ENCODE peak calls at places on chromosome 22, in five cellular contexts. One of them, this sample, is unnamed.

GRCh38 chr22:46593211-46593676 is 26.9 kb upstream of the GRAMD4 start:
- ATAC-seq in activated CD8-positive, alpha-beta T cell treated with anti-CD3 and anti-CD28 coated beads for 36 hours: peak; percentile 60
- ATAC-seq in omental fat pad: no peak
- ATAC-seq in K562: no peak
- ATAC-seq in gastroesophageal sphincter: peak; percentile 59
- ATAC-seq in this sample: no peak

GRCh38 chr22:22516992-22517391 is 3.1 kb downstream of the ZNF280A start:
- ATAC-seq in K562: no peak
- ATAC-seq in omental fat pad: no peak
- ATAC-seq in gastroesophageal sphincter: no peak
- ATAC-seq in activated CD8-positive, alpha-beta T cell treated with anti-CD3 and anti-CD28 coated beads for 36 hours: no peak
- ATAC-seq in this sample: no peak

GRCh38 chr22:48975252-48975780 is 852.4 kb downstream of the BRD1 start:
- ATAC-seq in omental fat pad: no peak
- ATAC-seq in K562: no peak
- ATAC-seq in activated CD8-positive, alpha-beta T cell treated with anti-CD3 and anti-CD28 coated beads for 36 hours: no peak
- ATAC-seq in gastroesophageal sphincter: no peak
- ATAC-seq in this sample: no peak

GRCh38 chr22:36881504-36882245 is 20.9 kb downstream of the NCF4 start:
- ATAC-seq in omental fat pad: no peak
- ATAC-seq in activated CD8-positive, alpha-beta T cell treated with anti-CD3 and anti-CD28 coated beads for 36 hours: peak; percentile 37
- ATAC-seq in gastroesophageal sphincter: no peak
- ATAC-seq in K562: no peak
- ATAC-seq in this sample: no peak

GRCh38 chr22:22789922-22790845 is 97.4 kb upstream of the IGLL5 start:
- ATAC-seq in gastroesophageal sphincter: no peak
- ATAC-seq in K562: no peak
- ATAC-seq in activated CD8-positive, alpha-beta T cell treated with anti-CD3 and anti-CD28 coated beads for 36 hours: no peak
- ATAC-seq in omental fat pad: no peak
- ATAC-seq in this sample: no peak

GRCh38 chr22:36065462-36065774 is 36.8 kb upstream of the RBFOX2 start:
- ATAC-seq in activated CD8-positive, alpha-beta T cell treated with anti-CD3 and anti-CD28 coated beads for 36 hours: peak; percentile 9
- ATAC-seq in gastroesophageal sphincter: peak; percentile 44
- ATAC-seq in omental fat pad: no peak
- ATAC-seq in K562: peak; percentile 68
- ATAC-seq in this sample: no peak

GRCh38 chr22:49016909-49017768 is 810.5 kb downstream of the BRD1 start:
- ATAC-seq in activated CD8-positive, alpha-beta T cell treated with anti-CD3 and anti-CD28 coated beads for 36 hours: no peak
- ATAC-seq in K562: no peak
- ATAC-seq in gastroesophageal sphincter: no peak
- ATAC-seq in omental fat pad: no peak
- ATAC-seq in this sample: no peak

GRCh38 chr22:45996241-45997076 is 19.5 kb upstream of the WNT7B start:
- ATAC-seq in K562: peak; percentile 67
- ATAC-seq in omental fat pad: peak; percentile 33
- ATAC-seq in gastroesophageal sphincter: peak; percentile 57
- ATAC-seq in activated CD8-positive, alpha-beta T cell treated with anti-CD3 and anti-CD28 coated beads for 36 hours: no peak
- ATAC-seq in this sample: peak; percentile 10

GRCh38 chr22:23256986-23257888 is 76.9 kb downstream of the BCR start:
- ATAC-seq in K562: no peak
- ATAC-seq in activated CD8-positive, alpha-beta T cell treated with anti-CD3 and anti-CD28 coated beads for 36 hours: no peak
- ATAC-seq in gastroesophageal sphincter: peak; percentile 93
- ATAC-seq in omental fat pad: peak; percentile 77
- ATAC-seq in this sample: peak; percentile 89

GRCh38 chr22:39773976-39774539 is 119.5 kb downstream of the ENTHD1 start:
- ATAC-seq in gastroesophageal sphincter: no peak
- ATAC-seq in K562: peak; percentile 92
- ATAC-seq in omental fat pad: no peak
- ATAC-seq in activated CD8-positive, alpha-beta T cell treated with anti-CD3 and anti-CD28 coated beads for 36 hours: peak; percentile 97
- ATAC-seq in this sample: peak; percentile 37

GRCh38 chr22:47009304-47010101 is 247.1 kb downstream of the TBC1D22A start:
- ATAC-seq in gastroesophageal sphincter: no peak
- ATAC-seq in activated CD8-positive, alpha-beta T cell treated with anti-CD3 and anti-CD28 coated beads for 36 hours: no peak
- ATAC-seq in K562: no peak
- ATAC-seq in omental fat pad: no peak
- ATAC-seq in this sample: no peak

GRCh38 chr22:47032091-47032943 is 269.9 kb downstream of the TBC1D22A start:
- ATAC-seq in omental fat pad: no peak
- ATAC-seq in K562: no peak
- ATAC-seq in gastroesophageal sphincter: no peak
- ATAC-seq in activated CD8-positive, alpha-beta T cell treated with anti-CD3 and anti-CD28 coated beads for 36 hours: no peak
- ATAC-seq in this sample: peak; percentile 81

This sample was measured in esophagus mucosa.